ENCODE peak calls at places on chromosomes 6 and 20, in seven cellular contexts. B is caudate nucleus; V is H54; D is occipital lobe; P is activated naive CD8-positive, alpha-beta T cell treated with anti-CD3 and anti-CD28 coated beads, Interleukin-2, amount 50 U/mL, for 24 hours; N is NCI-H1092; H is lower leg skin. L is an unnamed sample.
A peak's percentile ranks its signal among the peaks of the same experiment; 100 is the strongest.

GRCh38 chr20:11159728-11160127 is 485.9 kb upstream of the JAG1 start:
- DNase-seq in B (peak; percentile 34), V (no peak), D (no peak), P (no peak), N (no peak), H (peak; percentile 24), L (no peak)

GRCh38 chr6:13710552-13711383 is 867 bp downstream of the RANBP9 start:
- DNase-seq in B (peak; percentile 18), V (peak; percentile 50), D (peak; percentile 11), P (peak; percentile 47), N (no peak), H (peak; percentile 29), L (no peak)

GRCh38 chr6:112253505-112253841 is 894 bp downstream of the LAMA4 start:
- DNase-seq in B (no peak), V (peak; percentile 5), D (no peak), P (peak; percentile 2), N (no peak), H (no peak), L (no peak)

GRCh38 chr6:30060634-30060981 is 457 bp upstream of the POLR1H start:
- DNase-seq in B (no peak), V (no peak), D (peak; percentile 53), P (peak; percentile 44), N (no peak), H (no peak), L (no peak)

GRCh38 chr20:16966276-16966880 is 218.2 kb downstream of the OTOR start:
- DNase-seq in B (no peak), V (no peak), D (no peak), P (no peak), N (no peak), H (no peak), L (no peak)

GRCh38 chr6:71250050-71250689 is 38.4 kb upstream of the OGFRL1 start:
- DNase-seq in B (no peak), V (no peak), D (no peak), P (no peak), N (no peak), H (no peak), L (no peak)

GRCh38 chr20:17024513-17025105 is 202.2 kb upstream of the PCSK2 start:
- DNase-seq in B (no peak), V (peak; percentile 5), D (no peak), P (no peak), N (no peak), H (no peak), L (no peak)

GRCh38 chr20:54107600-54108393 is 37.4 kb upstream of the BCAS1 start:
- DNase-seq in B (no peak), V (no peak), D (no peak), P (no peak), N (no peak), H (no peak), L (no peak)

GRCh38 chr20:49575551-49576060 is 7.7 kb upstream of the PTGIS start:
- DNase-seq in B (no peak), V (no peak), D (no peak), P (no peak), N (peak; percentile 4), H (no peak), L (no peak)

GRCh38 chr20:59392741-59393140 is 92.3 kb downstream of the EDN3 start:
- DNase-seq in B (no peak), V (no peak), D (no peak), P (no peak), N (no peak), H (no peak), L (no peak)

GRCh38 chr6:157541618-157542404 is 160.8 kb downstream of the ZDHHC14 start:
- DNase-seq in B (no peak), V (no peak), D (no peak), P (no peak), N (no peak), H (no peak), L (no peak)

GRCh38 chr6:38805127-38805655 is 90.1 kb downstream of the DNAH8 start:
- DNase-seq in B (no peak), V (no peak), D (no peak), P (no peak), N (no peak), H (no peak), L (no peak)

GRCh38 chr6:19836799-19837510 is at the start of gene ID4:
- DNase-seq in B (peak; percentile 89), V (peak; percentile 35), D (peak; percentile 77), P (no peak), N (peak; percentile 45), H (peak; percentile 93), L (peak; percentile 73)

GRCh38 chr6:24951831-24952299 is 16.1 kb upstream of the RIPOR2 start:
- DNase-seq in B (no peak), V (no peak), D (no peak), P (no peak), N (no peak), H (peak; percentile 21), L (no peak)

GRCh38 chr20:61808497-61808896 is 257.2 kb downstream of the TAF4 start:
- DNase-seq in B (no peak), V (no peak), D (no peak), P (no peak), N (no peak), H (no peak), L (no peak)

GRCh38 chr6:109428889-109429477 is 11.4 kb downstream of the PPIL6 start:
- DNase-seq in B (no peak), V (no peak), D (no peak), P (no peak), N (no peak), H (no peak), L (no peak)

GRCh38 chr6:6969761-6970223 is 138.0 kb upstream of the RREB1 start:
- DNase-seq in B (no peak), V (no peak), D (no peak), P (no peak), N (no peak), H (peak; percentile 38), L (no peak)

GRCh38 chr6:139754898-139755754 is 380.7 kb upstream of the CITED2 start:
- DNase-seq in B (no peak), V (no peak), D (no peak), P (no peak), N (no peak), H (no peak), L (no peak)

GRCh38 chr6:24844903-24845302 is 46.2 kb upstream of the ARMH2 start:
- DNase-seq in B (no peak), V (no peak), D (no peak), P (no peak), N (no peak), H (no peak), L (no peak)

GRCh38 chr20:62837790-62838458 is 21.1 kb downstream of the COL9A3 start:
- DNase-seq in B (no peak), V (no peak), D (no peak), P (no peak), N (peak; percentile 33), H (peak; percentile 68), L (no peak)

GRCh38 chr6:163309491-163310026 is 105.0 kb upstream of the QKI start:
- DNase-seq in B (no peak), V (no peak), D (no peak), P (no peak), N (no peak), H (no peak), L (no peak)

GRCh38 chr6:36229223-36229622 is 32.7 kb downstream of the BRPF3 start:
- DNase-seq in B (no peak), V (no peak), D (no peak), P (no peak), N (no peak), H (no peak), L (no peak)

GRCh38 chr6:157981395-157982296 is at the start of gene SYNJ2:
- DNase-seq in B (peak; percentile 50), V (peak; percentile 58), D (peak; percentile 55), P (peak; percentile 79), N (peak; percentile 32), H (peak; percentile 44), L (peak; percentile 54)

GRCh38 chr6:32945106-32945761 is 4.4 kb upstream of the HLA-DMB start:
- DNase-seq in B (no peak), V (no peak), D (no peak), P (peak; percentile 73), N (no peak), H (no peak), L (no peak)

GRCh38 chr6:67199425-67199824 is 1435.7 kb upstream of the ADGRB3 start:
- DNase-seq in B (no peak), V (no peak), D (no peak), P (no peak), N (no peak), H (no peak), L (no peak)

GRCh38 chr6:39899540-39900295 is 34.5 kb downstream of the MOCS1 start:
- DNase-seq in B (no peak), V (no peak), D (no peak), P (no peak), N (no peak), H (no peak), L (no peak)

GRCh38 chr6:132392792-132393191 is 8.5 kb downstream of the MOXD1 start:
- DNase-seq in B (no peak), V (no peak), D (no peak), P (no peak), N (no peak), H (no peak), L (no peak)

GRCh38 chr20:34968020-34968775 is 12.5 kb downstream of the MYH7B start:
- DNase-seq in B (no peak), V (no peak), D (no peak), P (no peak), N (no peak), H (no peak), L (no peak)

GRCh38 chr6:64103480-64103879 is 467.9 kb downstream of the PHF3 start:
- DNase-seq in B (no peak), V (no peak), D (no peak), P (no peak), N (no peak), H (no peak), L (no peak)

GRCh38 chr20:6718660-6719059 is 48.8 kb upstream of the BMP2 start:
- DNase-seq in B (no peak), V (no peak), D (no peak), P (no peak), N (no peak), H (no peak), L (no peak)

GRCh38 chr20:2847802-2848201 is 7.3 kb downstream of the VPS16 start:
- DNase-seq in B (no peak), V (no peak), D (no peak), P (no peak), N (no peak), H (no peak), L (no peak)

GRCh38 chr6:4351857-4352669 is 216.7 kb upstream of the ECI2 start:
- DNase-seq in B (peak; percentile 35), V (peak; percentile 65), D (peak; percentile 81), P (no peak), N (no peak), H (peak; percentile 63), L (peak; percentile 22)

GRCh38 chr6:108163267-108163643 is 2.6 kb upstream of the NR2E1 start:
- DNase-seq in B (no peak), V (no peak), D (no peak), P (peak; percentile 6), N (no peak), H (no peak), L (no peak)

GRCh38 chr20:43750774-43751166 is 24.0 kb upstream of the GTSF1L start:
- DNase-seq in B (no peak), V (no peak), D (no peak), P (no peak), N (no peak), H (no peak), L (no peak)

GRCh38 chr6:98842489-98843180 is 8.3 kb downstream of the POU3F2 start:
- DNase-seq in B (no peak), V (no peak), D (no peak), P (no peak), N (no peak), H (no peak), L (no peak)

GRCh38 chr6:105196076-105196475 is 16.3 kb upstream of the POPDC3 start:
- DNase-seq in B (no peak), V (no peak), D (no peak), P (no peak), N (no peak), H (no peak), L (no peak)